ENCODE peak calls at places on chromosomes 11 and 22, in five cellular contexts. X, F, K, L and A are unnamed samples.

GRCh38 chr22:21703684-21704316 is 31.8 kb downstream of the YPEL1 start:
- DNase-seq in X (no peak), F (no peak), K (no peak), L (no peak), A (no peak)

GRCh38 chr11:127925430-127925829 is 661.9 kb downstream of the ETS1 start:
- DNase-seq in X (no peak), F (peak), K (peak), L (no peak), A (peak)

GRCh38 chr11:57439786-57440185 is 12.9 kb upstream of the SLC43A3 start:
- DNase-seq in X (no peak), F (no peak), K (no peak), L (no peak), A (no peak)

GRCh38 chr11:10398525-10398924 is 56.5 kb upstream of the AMPD3 start:
- DNase-seq in X (no peak), F (no peak), K (no peak), L (no peak), A (peak)

GRCh38 chr22:32987081-32987631 is 71.0 kb downstream of the SYN3 start:
- DNase-seq in X (peak), F (no peak), K (peak), L (no peak), A (peak)

GRCh38 chr11:90343670-90344069 is 120.8 kb upstream of the CHORDC1 start:
- DNase-seq in X (no peak), F (no peak), K (no peak), L (no peak), A (no peak)

GRCh38 chr11:108117746-108118371 is 3.5 kb upstream of the ACAT1 start:
- DNase-seq in X (no peak), F (peak), K (peak), L (no peak), A (no peak)

GRCh38 chr11:100805509-100806199 is 118.6 kb downstream of the ARHGAP42 start:
- DNase-seq in X (no peak), F (peak), K (peak), L (no peak), A (no peak)

GRCh38 chr11:107496011-107496410 is 38.4 kb upstream of the CWF19L2 start:
- DNase-seq in X (no peak), F (peak), K (peak), L (no peak), A (peak)

DNA sequence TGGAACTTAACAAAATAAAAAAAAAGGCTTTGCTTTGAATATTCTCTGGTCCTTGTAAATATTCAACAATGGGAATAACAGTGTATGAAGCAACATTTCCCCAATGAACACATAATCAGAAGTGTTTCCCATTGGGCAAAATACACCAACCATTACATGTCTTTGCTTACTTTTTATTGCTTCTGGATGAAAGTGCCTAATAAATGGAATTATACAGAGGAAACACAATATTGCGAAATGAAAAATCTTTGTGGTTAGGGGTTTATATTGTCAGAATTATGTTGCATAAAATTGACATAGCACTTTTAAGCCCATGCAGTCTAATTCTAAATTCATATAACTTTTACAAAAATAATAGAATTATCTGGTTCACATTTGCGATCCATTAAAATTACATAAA is 386.4 kb downstream of the DCDC1 start:
- DNase-seq in X (no peak), F (no peak), K (peak), L (no peak), A (no peak)
- TF ChIP-seq CTCF in X (no peak), F (no peak), K (no peak), L (no peak), A (no peak)

GRCh38 chr11:72812604-72812967 is 1.6 kb upstream of the ATG16L2 start:
- DNase-seq in X (no peak), F (no peak), K (no peak), L (no peak), A (no peak)

GRCh38 chr11:72814139-72814830 is at the start of gene ATG16L2:
- DNase-seq in X (peak), F (peak), K (peak), L (peak), A (peak)

GRCh38 chr11:72814831-72815618 is 814 bp downstream of the ATG16L2 start:
- DNase-seq in X (peak), F (peak), K (peak), L (no peak), A (peak)

GRCh38 chr11:72812968-72813739 is 1.1 kb upstream of the ATG16L2 start:
- DNase-seq in X (no peak), F (peak), K (peak), L (no peak), A (peak)

DNA sequence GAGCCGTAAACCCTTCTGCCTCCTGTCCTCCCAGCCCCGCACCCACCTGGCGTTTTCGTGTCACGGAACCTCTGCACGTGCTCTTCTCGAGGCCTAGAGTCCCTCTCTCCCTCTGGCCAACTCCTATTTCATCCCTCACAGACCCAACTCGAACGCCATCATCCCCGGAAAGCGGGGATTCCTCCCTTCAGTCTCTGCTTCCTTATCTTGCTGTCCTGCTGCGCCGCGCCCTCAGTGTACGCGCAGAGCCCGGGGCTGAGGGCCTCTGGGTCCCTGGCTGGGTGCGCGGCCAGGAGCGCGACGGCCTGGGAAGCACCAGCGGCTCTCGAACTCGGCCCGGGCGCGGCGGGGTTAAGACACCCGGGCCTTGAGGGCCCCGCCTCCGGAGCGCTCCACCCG is 472 bp upstream of the ATG16L2 start:
- DNase-seq in X (peak), F (peak), K (peak), L (peak), A (peak)
- TF ChIP-seq CTCF in X (no peak), F (no peak), K (no peak), L (no peak), A (no peak)

GRCh38 chr22:43181321-43182076 is 5.4 kb downstream of the TTLL12 start:
- DNase-seq in X (no peak), F (no peak), K (no peak), L (no peak), A (no peak)
- TF ChIP-seq CTCF in X (no peak), F (no peak), K (no peak), L (no peak), A (no peak)

DNA sequence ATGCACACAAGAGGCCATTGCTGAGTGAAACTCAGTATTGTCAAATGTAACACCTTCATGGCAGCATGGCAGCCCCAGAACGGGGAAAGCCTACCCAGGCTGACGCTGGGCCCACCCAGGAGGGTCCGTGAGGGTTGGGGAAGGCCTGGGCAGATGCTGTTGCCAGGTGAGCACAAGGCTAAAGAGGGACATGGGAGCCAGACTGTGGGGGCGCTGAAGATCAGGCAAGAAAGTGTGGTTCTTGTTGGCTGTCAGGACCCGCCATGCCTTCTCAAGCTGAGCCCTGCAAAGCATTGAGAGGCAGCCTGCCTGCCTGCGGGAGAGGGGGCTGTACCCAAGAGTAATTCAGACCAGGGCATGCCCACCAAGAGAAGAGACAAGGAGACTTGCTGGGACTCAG is 85.0 kb upstream of the PITPNB start:
- DNase-seq in X (no peak), F (no peak), K (no peak), L (no peak), A (no peak)
- TF ChIP-seq CTCF in X (no peak), F (no peak), K (no peak), L (no peak), A (no peak)

GRCh38 chr11:76799061-76799804 is 16.1 kb downstream of the TSKU start:
- DNase-seq in X (peak), F (peak), K (peak), L (peak), A (peak)
- TF ChIP-seq CTCF in X (no peak), F (peak), K (peak), L (peak), A (peak)

GRCh38 chr11:16767137-16767536 is 28.7 kb downstream of the C11orf58 start:
- DNase-seq in X (no peak), F (no peak), K (no peak), L (no peak), A (no peak)

GRCh38 chr11:16770016-16770415 is 31.6 kb downstream of the C11orf58 start:
- DNase-seq in X (no peak), F (no peak), K (no peak), L (no peak), A (no peak)

GRCh38 chr11:16767957-16768356 is 29.5 kb downstream of the C11orf58 start:
- DNase-seq in X (no peak), F (no peak), K (no peak), L (no peak), A (no peak)

GRCh38 chr11:16771350-16772140 is 33.1 kb downstream of the C11orf58 start:
- DNase-seq in X (no peak), F (no peak), K (no peak), L (no peak), A (no peak)

DNA sequence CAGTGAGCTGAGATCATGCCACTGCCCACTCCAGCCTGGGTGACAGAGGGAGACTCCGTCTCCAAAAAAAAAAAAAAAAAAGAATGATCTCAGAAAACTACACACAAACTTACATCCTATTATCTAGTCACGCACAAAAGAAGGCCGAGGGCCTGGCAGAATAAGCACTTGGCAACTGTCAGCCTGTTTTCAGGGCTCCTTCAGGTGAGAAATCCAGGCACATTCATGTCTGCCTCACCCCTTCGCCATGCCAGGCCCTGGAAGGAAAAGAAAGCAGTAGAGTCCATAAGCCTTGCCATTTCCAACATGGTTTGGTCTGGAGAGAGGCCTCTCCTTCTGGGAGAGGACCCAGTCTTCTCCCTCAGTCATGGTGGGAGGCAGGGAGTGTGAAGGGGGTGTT is 30.9 kb downstream of the C11orf58 start:
- DNase-seq in X (no peak), F (no peak), K (no peak), L (no peak), A (no peak)
- TF ChIP-seq CTCF in X (no peak), F (no peak), K (no peak), L (no peak), A (no peak)

GRCh38 chr11:116249561-116249960 is 523.2 kb downstream of the BUD13 start:
- DNase-seq in X (no peak), F (no peak), K (no peak), L (no peak), A (no peak)
- TF ChIP-seq CTCF in X (no peak), F (no peak), K (no peak), L (no peak), A (no peak)